ENCODE peak calls at places on chromosomes 2 and 18, in seven cellular contexts. One of them, this sample, is unnamed.

GRCh38 chr18:75219684-75220083 is 9.1 kb downstream of the TSHZ1 start:
- DNase-seq in HFFc6: no peak
- DNase-seq in heart right ventricle: no peak
- DNase-seq in dorsolateral prefrontal cortex: no peak
- DNase-seq in BE2C: no peak
- DNase-seq in endothelial cell: no peak
- DNase-seq in stomach: no peak
- DNase-seq in this sample: no peak

GRCh38 chr2:205704101-205704741 is 21.9 kb downstream of the NRP2 start:
- DNase-seq in HFFc6: no peak
- DNase-seq in heart right ventricle: no peak
- DNase-seq in dorsolateral prefrontal cortex: no peak
- DNase-seq in BE2C: no peak
- DNase-seq in endothelial cell: no peak
- DNase-seq in stomach: peak; percentile 69
- DNase-seq in this sample: peak; percentile 39

GRCh38 chr2:120920438-120920814 is 184.8 kb downstream of the GLI2 start:
- DNase-seq in HFFc6: no peak
- DNase-seq in heart right ventricle: no peak
- DNase-seq in dorsolateral prefrontal cortex: no peak
- DNase-seq in BE2C: no peak
- DNase-seq in endothelial cell: no peak
- DNase-seq in stomach: no peak
- DNase-seq in this sample: no peak

GRCh38 chr2:144460981-144461766 is 58.7 kb downstream of the ZEB2 start:
- DNase-seq in HFFc6: peak; percentile 80
- DNase-seq in heart right ventricle: no peak
- DNase-seq in dorsolateral prefrontal cortex: peak; percentile 90
- DNase-seq in BE2C: peak; percentile 44
- DNase-seq in endothelial cell: no peak
- DNase-seq in stomach: no peak
- DNase-seq in this sample: no peak

GRCh38 chr2:179020156-179020750 is 29.7 kb downstream of the CCDC141 start:
- DNase-seq in HFFc6: no peak
- DNase-seq in heart right ventricle: peak; percentile 20
- DNase-seq in dorsolateral prefrontal cortex: no peak
- DNase-seq in BE2C: peak; percentile 24
- DNase-seq in endothelial cell: peak; percentile 62
- DNase-seq in stomach: peak; percentile 29
- DNase-seq in this sample: no peak

GRCh38 chr2:224850081-224850480 is 133.9 kb upstream of the CCDC195 start:
- DNase-seq in HFFc6: peak; percentile 28
- DNase-seq in heart right ventricle: no peak
- DNase-seq in dorsolateral prefrontal cortex: no peak
- DNase-seq in BE2C: no peak
- DNase-seq in endothelial cell: no peak
- DNase-seq in stomach: no peak
- DNase-seq in this sample: no peak

GRCh38 chr2:127392133-127392827 is 4.5 kb upstream of the MAP3K2 start:
- DNase-seq in HFFc6: no peak
- DNase-seq in heart right ventricle: no peak
- DNase-seq in dorsolateral prefrontal cortex: no peak
- DNase-seq in BE2C: no peak
- DNase-seq in endothelial cell: no peak
- DNase-seq in stomach: no peak
- DNase-seq in this sample: no peak

GRCh38 chr2:98088261-98088660 is 1.3 kb downstream of the VWA3B start:
- DNase-seq in HFFc6: no peak
- DNase-seq in heart right ventricle: no peak
- DNase-seq in dorsolateral prefrontal cortex: no peak
- DNase-seq in BE2C: no peak
- DNase-seq in endothelial cell: no peak
- DNase-seq in stomach: no peak
- DNase-seq in this sample: no peak

GRCh38 chr18:57984490-57985109 is 59.4 kb upstream of the NEDD4L start:
- DNase-seq in HFFc6: no peak
- DNase-seq in heart right ventricle: no peak
- DNase-seq in dorsolateral prefrontal cortex: no peak
- DNase-seq in BE2C: no peak
- DNase-seq in endothelial cell: no peak
- DNase-seq in stomach: no peak
- DNase-seq in this sample: no peak

GRCh38 chr18:69590150-69590549 is 189.5 kb downstream of the DOK6 start:
- DNase-seq in HFFc6: no peak
- DNase-seq in heart right ventricle: no peak
- DNase-seq in dorsolateral prefrontal cortex: no peak
- DNase-seq in BE2C: no peak
- DNase-seq in endothelial cell: no peak
- DNase-seq in stomach: no peak
- DNase-seq in this sample: no peak

GRCh38 chr2:29235411-29235810 is 120.2 kb downstream of the CLIP4 start:
- DNase-seq in HFFc6: no peak
- DNase-seq in heart right ventricle: no peak
- DNase-seq in dorsolateral prefrontal cortex: no peak
- DNase-seq in BE2C: no peak
- DNase-seq in endothelial cell: no peak
- DNase-seq in stomach: no peak
- DNase-seq in this sample: no peak

GRCh38 chr2:27638023-27638637 is 9.3 kb downstream of the GPN1 start:
- DNase-seq in HFFc6: peak; percentile 91
- DNase-seq in heart right ventricle: no peak
- DNase-seq in dorsolateral prefrontal cortex: no peak
- DNase-seq in BE2C: no peak
- DNase-seq in endothelial cell: no peak
- DNase-seq in stomach: no peak
- DNase-seq in this sample: no peak

GRCh38 chr2:240898108-240898730 is 2.3 kb upstream of the MAB21L4 start:
- DNase-seq in HFFc6: no peak
- DNase-seq in heart right ventricle: peak; percentile 31
- DNase-seq in dorsolateral prefrontal cortex: peak; percentile 27
- DNase-seq in BE2C: no peak
- DNase-seq in endothelial cell: no peak
- DNase-seq in stomach: peak; percentile 51
- DNase-seq in this sample: peak; percentile 60

GRCh38 chr18:33010149-33010548 is 237.3 kb upstream of the KLHL14 start:
- DNase-seq in HFFc6: no peak
- DNase-seq in heart right ventricle: no peak
- DNase-seq in dorsolateral prefrontal cortex: no peak
- DNase-seq in BE2C: no peak
- DNase-seq in endothelial cell: peak; percentile 6
- DNase-seq in stomach: no peak
- DNase-seq in this sample: no peak

GRCh38 chr2:96527990-96528679 is 8.4 kb upstream of the ARID5A start:
- DNase-seq in HFFc6: no peak
- DNase-seq in heart right ventricle: peak; percentile 67
- DNase-seq in dorsolateral prefrontal cortex: peak; percentile 50
- DNase-seq in BE2C: no peak
- DNase-seq in endothelial cell: no peak
- DNase-seq in stomach: no peak
- DNase-seq in this sample: peak; percentile 46

GRCh38 chr2:95525294-95526035 is 40.9 kb upstream of the TRIM43B start:
- DNase-seq in HFFc6: no peak
- DNase-seq in heart right ventricle: peak; percentile 44
- DNase-seq in dorsolateral prefrontal cortex: peak; percentile 45
- DNase-seq in BE2C: no peak
- DNase-seq in endothelial cell: no peak
- DNase-seq in stomach: peak; percentile 70
- DNase-seq in this sample: peak; percentile 59

GRCh38 chr2:38750793-38751042 is 443 bp downstream of the SRSF7 start:
- DNase-seq in HFFc6: no peak
- DNase-seq in heart right ventricle: peak; percentile 68
- DNase-seq in dorsolateral prefrontal cortex: peak; percentile 50
- DNase-seq in BE2C: peak; percentile 80
- DNase-seq in endothelial cell: peak; percentile 62
- DNase-seq in stomach: peak; percentile 68
- DNase-seq in this sample: peak; percentile 80

GRCh38 chr18:10168477-10168876 is 254.7 kb downstream of the VAPA start:
- DNase-seq in HFFc6: no peak
- DNase-seq in heart right ventricle: no peak
- DNase-seq in dorsolateral prefrontal cortex: no peak
- DNase-seq in BE2C: no peak
- DNase-seq in endothelial cell: no peak
- DNase-seq in stomach: no peak
- DNase-seq in this sample: no peak

GRCh38 chr2:39512434-39512935 is 75.4 kb upstream of the MAP4K3 start:
- DNase-seq in HFFc6: peak; percentile 86
- DNase-seq in heart right ventricle: peak; percentile 23
- DNase-seq in dorsolateral prefrontal cortex: peak; percentile 64
- DNase-seq in BE2C: no peak
- DNase-seq in endothelial cell: no peak
- DNase-seq in stomach: no peak
- DNase-seq in this sample: peak; percentile 40

GRCh38 chr2:88499204-88499603 is 46.7 kb upstream of the FOXI3 start:
- DNase-seq in HFFc6: no peak
- DNase-seq in heart right ventricle: no peak
- DNase-seq in dorsolateral prefrontal cortex: no peak
- DNase-seq in BE2C: no peak
- DNase-seq in endothelial cell: no peak
- DNase-seq in stomach: no peak
- DNase-seq in this sample: no peak

GRCh38 chr18:21901423-21901822 is 160.8 kb downstream of the MIB1 start:
- DNase-seq in HFFc6: no peak
- DNase-seq in heart right ventricle: no peak
- DNase-seq in dorsolateral prefrontal cortex: no peak
- DNase-seq in BE2C: no peak
- DNase-seq in endothelial cell: no peak
- DNase-seq in stomach: no peak
- DNase-seq in this sample: no peak

GRCh38 chr2:237427807-237428506 is 14.0 kb upstream of the COL6A3 start:
- DNase-seq in HFFc6: no peak
- DNase-seq in heart right ventricle: no peak
- DNase-seq in dorsolateral prefrontal cortex: no peak
- DNase-seq in BE2C: no peak
- DNase-seq in endothelial cell: no peak
- DNase-seq in stomach: no peak
- DNase-seq in this sample: no peak

GRCh38 chr2:217837001-217837491 is 165.7 kb downstream of the TNS1 start:
- DNase-seq in HFFc6: peak; percentile 30
- DNase-seq in heart right ventricle: peak; percentile 81
- DNase-seq in dorsolateral prefrontal cortex: peak; percentile 84
- DNase-seq in BE2C: no peak
- DNase-seq in endothelial cell: no peak
- DNase-seq in stomach: peak; percentile 52
- DNase-seq in this sample: peak; percentile 57

GRCh38 chr2:134206573-134206972 is 47.3 kb upstream of the MGAT5 start:
- DNase-seq in HFFc6: peak; percentile 82
- DNase-seq in heart right ventricle: peak; percentile 32
- DNase-seq in dorsolateral prefrontal cortex: no peak
- DNase-seq in BE2C: peak; percentile 25
- DNase-seq in endothelial cell: no peak
- DNase-seq in stomach: peak; percentile 38
- DNase-seq in this sample: no peak

GRCh38 chr2:217832987-217833386 is 169.8 kb downstream of the TNS1 start:
- DNase-seq in HFFc6: no peak
- DNase-seq in heart right ventricle: no peak
- DNase-seq in dorsolateral prefrontal cortex: no peak
- DNase-seq in BE2C: no peak
- DNase-seq in endothelial cell: no peak
- DNase-seq in stomach: no peak
- DNase-seq in this sample: no peak

DNA sequence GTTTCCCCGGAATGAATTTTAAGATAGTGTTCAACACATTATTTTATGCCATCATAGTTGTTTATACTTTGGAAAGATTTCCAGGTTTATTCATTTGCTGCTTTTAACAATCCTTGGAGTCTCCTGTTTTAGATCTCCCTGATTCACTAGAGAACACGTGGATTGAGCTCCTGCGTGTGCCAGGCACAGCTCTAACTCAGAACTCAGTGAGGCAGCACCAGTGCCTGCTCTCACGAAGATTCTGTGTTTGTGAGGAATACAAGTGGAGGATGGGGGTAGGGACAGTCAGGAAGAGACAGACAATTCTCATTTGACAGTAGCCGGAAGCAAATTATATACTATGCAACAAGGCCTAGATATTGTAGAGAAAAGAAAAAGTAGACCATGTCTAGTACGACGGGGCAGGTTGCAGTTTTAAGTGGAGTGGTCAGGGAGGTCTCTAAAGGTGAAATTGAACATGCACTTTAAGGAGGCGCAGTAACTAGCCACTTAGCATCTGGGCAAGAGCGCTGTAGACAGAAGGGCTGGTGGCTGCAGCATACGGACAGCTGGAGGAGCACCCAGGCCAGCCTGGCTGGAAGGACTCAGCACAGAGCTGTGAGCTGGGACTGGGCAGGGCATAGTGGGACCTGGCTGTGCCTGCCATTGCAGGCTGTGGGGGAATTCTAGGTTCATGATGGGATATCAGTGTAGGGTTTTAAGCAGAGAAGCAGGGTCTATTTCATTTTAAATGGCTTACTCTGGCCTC is 24.3 kb downstream of the RNF144A start:
- DNase-seq in HFFc6: no peak
- DNase-seq in heart right ventricle: no peak
- DNase-seq in dorsolateral prefrontal cortex: no peak
- DNase-seq in BE2C: no peak
- DNase-seq in endothelial cell: no peak
- DNase-seq in stomach: no peak
- DNase-seq in this sample: no peak
- TF ChIP-seq CTCF in HFFc6: no peak
- TF ChIP-seq CTCF in heart right ventricle: no peak
- TF ChIP-seq CTCF in dorsolateral prefrontal cortex: no peak
- TF ChIP-seq CTCF in BE2C: no peak
- TF ChIP-seq CTCF in endothelial cell: no peak
- TF ChIP-seq CTCF in stomach: no peak
- TF ChIP-seq CTCF in this sample: no peak

GRCh38 chr2:80326214-80326613 is 21.7 kb upstream of the LRRTM1 start:
- DNase-seq in HFFc6: peak; percentile 8
- DNase-seq in heart right ventricle: no peak
- DNase-seq in dorsolateral prefrontal cortex: peak; percentile 49
- DNase-seq in BE2C: peak; percentile 45
- DNase-seq in endothelial cell: no peak
- DNase-seq in stomach: no peak
- DNase-seq in this sample: no peak
- TF ChIP-seq CTCF in HFFc6: peak; percentile 67
- TF ChIP-seq CTCF in heart right ventricle: peak; percentile 57
- TF ChIP-seq CTCF in dorsolateral prefrontal cortex: peak; percentile 66
- TF ChIP-seq CTCF in BE2C: peak; percentile 45
- TF ChIP-seq CTCF in endothelial cell: peak; percentile 59
- TF ChIP-seq CTCF in stomach: no peak
- TF ChIP-seq CTCF in this sample: no peak

DNA sequence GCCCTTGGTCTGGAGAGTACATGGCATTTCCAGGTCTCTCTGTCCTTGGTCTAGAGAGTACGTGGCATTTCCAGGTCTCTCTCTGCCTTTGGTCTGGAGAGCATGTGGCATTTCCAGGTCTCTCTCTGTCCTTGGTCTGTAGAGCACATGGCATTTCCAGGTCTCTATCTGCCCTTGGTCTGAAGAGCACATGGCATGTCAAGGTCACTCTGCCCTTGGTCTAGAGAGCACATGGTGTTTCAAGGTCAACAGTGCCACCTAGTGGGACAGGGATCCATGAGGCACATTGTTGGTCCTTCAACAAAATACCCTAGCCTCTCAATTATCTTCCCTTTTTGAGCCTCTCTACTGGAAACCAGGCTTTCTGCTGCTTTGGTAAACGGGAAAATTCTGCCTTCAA is 250.2 kb downstream of the OTX1 start:
- DNase-seq in HFFc6: no peak
- DNase-seq in heart right ventricle: no peak
- DNase-seq in dorsolateral prefrontal cortex: no peak
- DNase-seq in BE2C: no peak
- DNase-seq in endothelial cell: no peak
- DNase-seq in stomach: no peak
- DNase-seq in this sample: no peak
- TF ChIP-seq CTCF in HFFc6: peak; percentile 36
- TF ChIP-seq CTCF in heart right ventricle: no peak
- TF ChIP-seq CTCF in dorsolateral prefrontal cortex: no peak
- TF ChIP-seq CTCF in BE2C: no peak
- TF ChIP-seq CTCF in endothelial cell: no peak
- TF ChIP-seq CTCF in stomach: no peak
- TF ChIP-seq CTCF in this sample: no peak

GRCh38 chr2:1839066-1839756 is 94.9 kb upstream of the PXDN start:
- DNase-seq in HFFc6: no peak
- DNase-seq in heart right ventricle: no peak
- DNase-seq in dorsolateral prefrontal cortex: no peak
- DNase-seq in BE2C: no peak
- DNase-seq in endothelial cell: no peak
- DNase-seq in stomach: no peak
- DNase-seq in this sample: no peak
- TF ChIP-seq CTCF in HFFc6: peak; percentile 47
- TF ChIP-seq CTCF in heart right ventricle: no peak
- TF ChIP-seq CTCF in dorsolateral prefrontal cortex: no peak
- TF ChIP-seq CTCF in BE2C: no peak
- TF ChIP-seq CTCF in endothelial cell: no peak
- TF ChIP-seq CTCF in stomach: no peak
- TF ChIP-seq CTCF in this sample: no peak